ENCODE peak calls at places on chromosomes 5 and 9, in five cellular contexts. T, O, G, P and Z are unnamed samples.

GRCh38 chr5:6692906-6693305 is 20.3 kb upstream of the TENT4A start:
- DNase-seq in T (no peak), O (no peak), G (no peak), P (no peak), Z (no peak)

GRCh38 chr9:105091004-105091640 is 153.3 kb upstream of the SLC44A1 start:
- DNase-seq in T (no peak), O (no peak), G (no peak), P (peak), Z (no peak)

GRCh38 chr9:113927277-113927676 is 51.2 kb downstream of the ZNF618 start:
- DNase-seq in T (no peak), O (no peak), G (no peak), P (no peak), Z (no peak)

GRCh38 chr9:19445452-19445851 is 36.6 kb downstream of the ACER2 start:
- DNase-seq in T (no peak), O (no peak), G (no peak), P (no peak), Z (no peak)

GRCh38 chr5:154359222-154359583 is 86.6 kb upstream of the SAP30L start:
- DNase-seq in T (no peak), O (no peak), G (no peak), P (no peak), Z (no peak)

GRCh38 chr5:170150713-170151104 is 45.0 kb downstream of the FOXI1 start:
- DNase-seq in T (no peak), O (no peak), G (no peak), P (no peak), Z (no peak)

GRCh38 chr9:2473691-2474090 is 147.9 kb upstream of the VLDLR start:
- DNase-seq in T (no peak), O (no peak), G (no peak), P (no peak), Z (no peak)

GRCh38 chr9:114417511-114417910 is 29.7 kb upstream of the AKNA start:
- DNase-seq in T (no peak), O (peak), G (no peak), P (no peak), Z (peak)

GRCh38 chr9:14320272-14321245 is 6.6 kb upstream of the NFIB start:
- DNase-seq in T (no peak), O (peak), G (no peak), P (no peak), Z (peak)

GRCh38 chr5:136128416-136128935 is 4.2 kb upstream of the SMAD5 start:
- DNase-seq in T (no peak), O (no peak), G (no peak), P (no peak), Z (no peak)

GRCh38 chr5:150511641-150512367 is 3.9 kb downstream of the NDST1 start:
- DNase-seq in T (no peak), O (peak), G (peak), P (peak), Z (peak)

GRCh38 chr5:90636948-90637347 is 78.4 kb downstream of the ADGRV1 start:
- DNase-seq in T (no peak), O (no peak), G (no peak), P (no peak), Z (no peak)

GRCh38 chr9:36207016-36207415 is 16.3 kb downstream of the CLTA start:
- DNase-seq in T (no peak), O (no peak), G (no peak), P (no peak), Z (no peak)

GRCh38 chr5:105508519-105508918 is 1945.9 kb upstream of the NUDT12 start:
- DNase-seq in T (no peak), O (peak), G (no peak), P (no peak), Z (no peak)

GRCh38 chr5:178290376-178290775 is 57.8 kb upstream of the PHYKPL start:
- DNase-seq in T (no peak), O (no peak), G (peak), P (no peak), Z (no peak)

GRCh38 chr5:154523704-154524103 is 45.7 kb upstream of the HAND1 start:
- DNase-seq in T (no peak), O (peak), G (no peak), P (peak), Z (peak)

GRCh38 chr9:127212453-127212852 is 52.1 kb upstream of the GARNL3 start:
- DNase-seq in T (peak), O (no peak), G (no peak), P (no peak), Z (no peak)

GRCh38 chr9:127178646-127179632 is 56.5 kb upstream of the ANGPTL2 start:
- DNase-seq in T (peak), O (peak), G (no peak), P (peak), Z (no peak)

GRCh38 chr5:132947661-132948060 is 15.8 kb downstream of the AFF4 start:
- DNase-seq in T (no peak), O (no peak), G (no peak), P (no peak), Z (no peak)

GRCh38 chr9:87850405-87850804 is 32.3 kb upstream of the SPATA31E1 start:
- DNase-seq in T (no peak), O (peak), G (no peak), P (no peak), Z (peak)

GRCh38 chr5:100654895-100655294 is 119.7 kb downstream of the FAM174A start:
- DNase-seq in T (no peak), O (no peak), G (no peak), P (no peak), Z (no peak)

GRCh38 chr5:100664140-100664539 is 129.0 kb downstream of the FAM174A start:
- DNase-seq in T (no peak), O (no peak), G (no peak), P (no peak), Z (no peak)

DNA sequence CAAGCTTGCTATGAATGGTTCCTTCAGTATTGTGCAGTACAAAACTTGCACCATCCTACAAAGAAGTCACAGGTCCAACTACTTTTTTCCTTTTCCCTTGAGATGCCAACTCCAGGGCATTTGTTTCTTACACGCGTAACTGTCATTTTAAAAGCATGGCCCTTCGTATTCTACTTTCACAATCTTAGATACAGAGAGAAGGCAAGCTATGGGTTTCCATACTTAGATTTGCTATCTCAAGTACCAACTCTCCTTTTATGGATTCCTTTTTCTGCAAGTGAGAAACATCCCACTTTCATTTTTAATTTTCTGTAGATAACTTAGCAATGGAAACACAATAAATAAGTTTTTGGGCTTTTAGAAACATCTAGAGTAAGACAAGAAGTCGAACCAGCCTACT is 123.9 kb downstream of the FAM174A start:
- DNase-seq in T (no peak), O (no peak), G (no peak), P (no peak), Z (no peak)
- H3K27ac ChIP-seq in T (no peak), O (no peak), G (no peak), P (no peak), Z (no peak)

GRCh38 chr5:139862803-139863202 is 67.2 kb downstream of the PSD2 start:
- DNase-seq in T (no peak), O (no peak), G (no peak), P (peak), Z (peak)
- TF ChIP-seq CTCF in T (no peak), O (no peak), G (no peak), P (peak), Z (no peak)

GRCh38 chr9:131281119-131281965 is 5.0 kb upstream of the FAM78A start:
- DNase-seq in T (no peak), O (no peak), G (no peak), P (no peak), Z (no peak)

GRCh38 chr9:131279927-131280530 is 3.7 kb upstream of the FAM78A start:
- DNase-seq in T (no peak), O (no peak), G (no peak), P (no peak), Z (no peak)

GRCh38 chr9:131282175-131282574 is 5.9 kb upstream of the FAM78A start:
- DNase-seq in T (no peak), O (no peak), G (no peak), P (no peak), Z (no peak)

GRCh38 chr9:131279196-131279926 is 3.1 kb upstream of the FAM78A start:
- DNase-seq in T (no peak), O (no peak), G (no peak), P (no peak), Z (no peak)

GRCh38 chr9:131280660-131281059 is 4.3 kb upstream of the FAM78A start:
- DNase-seq in T (no peak), O (no peak), G (no peak), P (no peak), Z (no peak)
- H3K27ac ChIP-seq in T (no peak), O (no peak), G (no peak), P (no peak), Z (no peak)

GRCh38 chr9:134135343-134136116 is at the start of gene WDR5:
- DNase-seq in T (peak), O (peak), G (peak), P (peak), Z (peak)
- TF ChIP-seq CTCF in T (no peak), O (no peak), G (peak), P (peak), Z (no peak)

DNA sequence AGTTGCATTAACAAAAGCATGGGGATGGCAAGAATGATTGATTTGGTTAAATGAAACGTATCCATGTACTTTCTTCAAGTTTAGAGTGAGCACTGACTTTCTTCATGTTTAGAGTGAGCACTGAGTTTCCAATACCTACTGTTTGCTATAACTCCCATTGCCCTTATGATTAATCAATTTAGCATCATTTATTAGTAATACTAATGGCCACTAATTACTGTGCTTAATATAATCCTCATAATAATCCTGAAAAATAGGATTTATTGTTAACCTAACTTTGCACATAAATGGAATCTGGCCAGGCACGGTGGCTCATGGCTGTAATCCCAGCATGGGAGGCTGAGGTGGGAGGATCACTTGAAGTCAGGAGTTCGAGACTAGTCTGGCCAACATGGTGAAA is 22.1 kb upstream of the GPR21 start:
- DNase-seq in T (no peak), O (no peak), G (no peak), P (no peak), Z (no peak)
- H3K27ac ChIP-seq in T (no peak), O (no peak), G (no peak), P (no peak), Z (no peak)

DNA sequence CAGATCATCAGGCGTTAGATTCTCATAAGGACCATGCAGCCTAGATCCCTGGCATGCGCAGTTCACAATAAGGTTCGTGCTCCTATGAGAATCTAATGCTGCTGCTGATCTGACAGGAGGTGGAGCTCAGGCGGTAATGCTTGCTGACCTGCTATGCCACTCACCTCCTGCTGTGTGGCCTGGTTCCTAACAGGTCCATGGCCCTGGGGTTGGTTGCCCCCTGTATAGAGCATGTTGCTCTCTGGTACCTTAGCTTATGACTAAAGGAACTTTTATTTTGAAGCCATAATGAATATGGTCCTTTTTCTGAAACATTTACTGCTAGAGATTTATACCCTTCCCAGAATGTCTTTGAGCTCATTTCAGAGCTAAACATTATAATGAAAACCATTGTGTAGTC is 3.1 kb downstream of the MAN2A1 start:
- DNase-seq in T (no peak), O (no peak), G (no peak), P (peak), Z (no peak)
- TF ChIP-seq CTCF in T (no peak), O (no peak), G (no peak), P (no peak), Z (no peak)